ENCODE peak calls at places on chromosomes 2 and 18, in four cellular contexts. X, M, R and E are unnamed samples.
A peak's percentile ranks its signal among the peaks of the same experiment; 100 is the strongest.

GRCh38 chr2:128642316-128642715 is 323.6 kb upstream of the HS6ST1 start:
- DNase-seq in R (peak; percentile 25), X (no peak), M (no peak), E (peak; percentile 6)

GRCh38 chr18:21703241-21703820 is 1.2 kb downstream of the ABHD3 start:
- DNase-seq in M (no peak), X (no peak), R (no peak), E (no peak)

GRCh38 chr2:55992465-55992864 is 68.9 kb upstream of the EFEMP1 start:
- DNase-seq in R (no peak), M (peak; percentile 100), X (no peak), E (peak; percentile 17)

GRCh38 chr2:30428827-30429461 is 18.1 kb upstream of the LCLAT1 start:
- DNase-seq in X (no peak), R (no peak), M (no peak), E (no peak)

GRCh38 chr2:10137053-10137843 is 14.7 kb downstream of the RRM2 start:
- DNase-seq in X (no peak), R (no peak), M (no peak), E (no peak)

GRCh38 chr2:171081649-171082111 is 79.0 kb downstream of the TLK1 start:
- DNase-seq in R (no peak), X (no peak), M (no peak), E (no peak)

GRCh38 chr2:207260021-207260420 is 94.3 kb upstream of the KLF7 start:
- DNase-seq in M (no peak), X (no peak), R (no peak), E (no peak)

GRCh38 chr2:23698733-23699391 is 228.1 kb downstream of the ATAD2B start:
- DNase-seq in X (no peak), R (no peak), M (peak; percentile 30), E (peak; percentile 51)

GRCh38 chr2:47509981-47510380 is 107.0 kb downstream of the MSH2 start:
- DNase-seq in R (no peak), M (no peak), X (no peak), E (no peak)

GRCh38 chr2:220466251-220466691 is 838.8 kb downstream of the SLC4A3 start:
- DNase-seq in M (no peak), R (no peak), X (no peak), E (no peak)

GRCh38 chr2:98300475-98300874 is 45.8 kb upstream of the CNGA3 start:
- DNase-seq in X (no peak), M (no peak), R (no peak), E (no peak)

GRCh38 chr2:120421830-120422175 is 75.9 kb downstream of the INHBB start:
- DNase-seq in X (no peak), R (no peak), M (no peak), E (peak; percentile 3)
- TF ChIP-seq CTCF in X (no peak), R (no peak), M (no peak), E (no peak)

GRCh38 chr2:72150961-72151356 is 3.3 kb upstream of the CYP26B1 start:
- DNase-seq in X (no peak), M (no peak), R (no peak), E (no peak)
- TF ChIP-seq POLR2A in X (no peak), M (no peak), R (no peak), E (no peak)

GRCh38 chr18:79396431-79397287 is 929 bp downstream of the NFATC1 start:
- DNase-seq in X (peak; percentile 70), R (peak; percentile 76), M (peak; percentile 40), E (no peak)
- H3K4me3 ChIP-seq in X (peak overlapping the region; percentile 48), R (peak overlapping the region; percentile 58), M (peak overlapping the region; percentile 69), E (no peak overlapping the region)

GRCh38 chr2:197075754-197076337 is 149.3 kb upstream of the PGAP1 start:
- DNase-seq in X (no peak), M (no peak), R (no peak), E (no peak)
- TF ChIP-seq CTCF in X (peak; percentile 33), M (peak; percentile 20), R (no peak), E (no peak)

GRCh38 chr2:64943387-64944150 is 45.6 kb upstream of the SLC1A4 start:
- DNase-seq in X (peak; percentile 90), R (peak; percentile 87), M (no peak), E (peak; percentile 82)

GRCh38 chr2:64947906-64948305 is 41.3 kb upstream of the SLC1A4 start:
- DNase-seq in R (no peak), M (no peak), X (no peak), E (no peak)

GRCh38 chr2:64946737-64947090 is 42.5 kb upstream of the SLC1A4 start:
- DNase-seq in X (no peak), R (no peak), M (no peak), E (no peak)

GRCh38 chr2:64944484-64944883 is 44.7 kb upstream of the SLC1A4 start:
- DNase-seq in M (no peak), X (no peak), R (no peak), E (no peak)

GRCh38 chr2:64945973-64946736 is 43.0 kb upstream of the SLC1A4 start:
- DNase-seq in R (no peak), M (no peak), X (no peak), E (no peak)
- TF ChIP-seq POLR2A in R (no peak), M (no peak), X (no peak), E (no peak)

GRCh38 chr2:230824406-230824978 is 40.2 kb upstream of the ITM2C start:
- DNase-seq in R (no peak), X (peak; percentile 24), M (peak; percentile 71), E (peak; percentile 59)
- H3K4me3 ChIP-seq in R (peak overlapping the region; percentile 28), X (peak overlapping the region; percentile 42), M (no peak overlapping the region), E (no peak overlapping the region)

GRCh38 chr2:222670191-222671038 is 1.0 kb upstream of the MOGAT1 start:
- DNase-seq in X (no peak), M (no peak), R (no peak), E (no peak)

GRCh38 chr2:222673273-222673672 is 1.8 kb downstream of the MOGAT1 start:
- DNase-seq in X (no peak), M (no peak), R (no peak), E (no peak)

GRCh38 chr2:222672068-222672401 is 577 bp downstream of the MOGAT1 start:
- DNase-seq in M (no peak), X (no peak), R (no peak), E (no peak)

GRCh38 chr2:222669353-222669752 is 2.1 kb upstream of the MOGAT1 start:
- DNase-seq in X (no peak), M (no peak), R (no peak), E (no peak)

DNA sequence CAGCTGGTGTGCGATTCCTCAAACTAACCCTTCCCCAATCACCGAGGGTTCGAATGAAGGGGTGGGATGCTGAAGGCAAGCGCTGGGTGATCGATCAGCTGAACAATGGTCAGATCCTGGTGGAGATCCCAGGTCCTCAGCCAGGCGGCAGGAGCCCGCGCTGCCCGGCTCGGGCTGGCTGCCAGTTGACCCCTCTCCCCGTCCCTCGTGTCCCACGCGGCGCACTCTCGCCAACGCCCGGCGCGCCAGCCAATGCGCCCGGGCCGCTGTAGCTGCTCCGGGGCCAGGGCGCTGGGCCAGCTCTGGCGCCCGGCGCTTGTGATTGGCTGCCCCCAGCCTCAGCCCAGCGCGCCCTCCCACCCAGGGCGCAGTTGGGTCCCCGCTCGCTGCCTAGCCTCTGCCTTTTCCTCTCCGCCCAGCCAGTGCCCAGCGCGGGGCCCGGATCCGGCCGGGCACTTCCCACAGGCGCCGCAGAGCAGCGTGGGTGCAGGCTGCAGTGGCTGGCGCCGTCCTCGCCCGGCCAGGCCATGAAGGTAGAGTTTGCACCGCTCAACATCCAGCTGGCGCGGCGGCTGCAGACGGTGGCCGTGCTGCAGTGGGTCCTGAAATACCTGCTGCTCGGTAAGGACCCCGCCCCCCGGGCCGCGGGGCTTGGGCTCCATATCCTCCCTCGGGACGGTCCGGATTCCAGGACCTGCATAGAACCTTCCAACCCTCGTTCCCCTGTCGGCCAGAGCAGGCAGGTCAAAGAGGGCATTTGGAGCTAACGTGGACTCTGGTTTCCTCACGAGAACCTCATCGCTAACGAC is at the start of gene MOGAT1:
- DNase-seq in R (no peak), X (peak; percentile 86), M (no peak), E (peak; percentile 15)
- TF ChIP-seq CTCF in R (no peak), X (peak; percentile 22), M (no peak), E (no peak)

GRCh38 chr2:1704606-1705556 is 39.4 kb downstream of the PXDN start:
- DNase-seq in X (no peak), R (no peak), M (no peak), E (no peak)
- TF ChIP-seq POLR2A in X (no peak), R (no peak), M (no peak), E (no peak)

GRCh38 chr2:44275915-44276279 is 617 bp downstream of the SLC3A1 start:
- DNase-seq in R (no peak), X (no peak), M (no peak), E (no peak)
- H3K4me3 ChIP-seq in R (no peak overlapping the region), X (no peak overlapping the region), M (no peak overlapping the region), E (no peak overlapping the region)

GRCh38 chr2:200901459-200902072 is 12.4 kb downstream of the NIF3L1 start:
- DNase-seq in R (peak; percentile 67), M (peak; percentile 91), X (peak; percentile 36), E (peak; percentile 61)

GRCh38 chr2:200909958-200910357 is 20.8 kb downstream of the NIF3L1 start:
- DNase-seq in R (no peak), M (no peak), X (no peak), E (no peak)

GRCh38 chr2:200905618-200906296 is 16.6 kb downstream of the NIF3L1 start:
- DNase-seq in M (peak; percentile 76), X (peak; percentile 78), R (no peak), E (peak; percentile 86)
- TF ChIP-seq CTCF in M (peak; percentile 73), X (peak; percentile 78), R (peak; percentile 2), E (peak; percentile 73)